ENCODE peak calls at places on chromosomes 2 and 18, in seven cellular contexts. T, D, K, A, R, P and G are unnamed samples.

GRCh38 chr2:18379869-18380268 is 180.6 kb downstream of the RDH14 start:
- DNase-seq in D (no peak), A (no peak), T (no peak), K (no peak), R (no peak), P (no peak), G (no peak)

GRCh38 chr2:54371461-54372065 is 84.6 kb upstream of the SPTBN1 start:
- DNase-seq in D (no peak), P (no peak), T (no peak), R (no peak), K (no peak), A (no peak), G (no peak)

GRCh38 chr2:74373985-74374384 is 6.1 kb downstream of the DCTN1 start:
- DNase-seq in R (no peak), T (no peak), A (no peak), K (no peak), P (no peak), D (no peak), G (no peak)

GRCh38 chr2:101463885-101464653 is 10.8 kb downstream of the RFX8 start:
- DNase-seq in T (peak; percentile 66), D (peak; percentile 20), R (no peak), P (no peak), K (no peak), A (no peak), G (peak; percentile 15)

GRCh38 chr2:44579136-44579836 is 217.5 kb downstream of the CAMKMT start:
- DNase-seq in T (peak; percentile 53), A (no peak), R (no peak), P (peak; percentile 65), K (no peak), D (no peak), G (peak; percentile 72)

GRCh38 chr2:217248312-217248935 is 388.6 kb upstream of the TNP1 start:
- DNase-seq in R (no peak), P (no peak), T (peak; percentile 84), D (no peak), A (peak; percentile 72), K (no peak), G (no peak)

GRCh38 chr18:23885750-23886149 is 128.8 kb upstream of the TTC39C start:
- DNase-seq in P (no peak), K (no peak), R (no peak), D (no peak), T (peak; percentile 32), A (no peak), G (no peak)

GRCh38 chr2:47402805-47403691 is at the start of gene MSH2:
- DNase-seq in K (no peak), T (peak; percentile 90), D (peak; percentile 97), P (peak; percentile 83), A (peak; percentile 92), R (peak; percentile 80), G (peak; percentile 92)

GRCh38 chr2:51597086-51597485 is 565.2 kb upstream of the NRXN1 start:
- DNase-seq in P (no peak), A (no peak), K (no peak), T (no peak), R (no peak), D (no peak), G (no peak)

GRCh38 chr18:2050016-2050415 is 521.3 kb downstream of the METTL4 start:
- DNase-seq in D (no peak), A (no peak), T (peak; percentile 59), R (no peak), P (peak; percentile 63), K (peak; percentile 41), G (peak; percentile 31)

GRCh38 chr2:205593891-205594290 is 88.4 kb upstream of the NRP2 start:
- DNase-seq in R (no peak), K (no peak), D (no peak), A (peak; percentile 25), P (no peak), T (peak; percentile 12), G (no peak)

GRCh38 chr18:48455555-48456478 is 46.6 kb upstream of the ZBTB7C start:
- DNase-seq in P (peak; percentile 90), K (peak; percentile 87), T (peak; percentile 99), D (no peak), A (no peak), R (peak; percentile 83), G (peak; percentile 81)

GRCh38 chr2:98444436-98445166 is at the start of gene INPP4A:
- DNase-seq in T (peak; percentile 59), D (peak; percentile 66), A (peak; percentile 80), P (peak; percentile 25), R (peak; percentile 21), K (no peak), G (peak; percentile 62)

GRCh38 chr2:55048925-55049793 is 1.1 kb downstream of the RTN4 start:
- DNase-seq in T (peak; percentile 75), P (peak; percentile 53), K (no peak), D (peak; percentile 84), A (peak; percentile 88), R (peak; percentile 32), G (peak; percentile 75)

GRCh38 chr2:169511818-169512217 is 2.3 kb downstream of the KLHL41 start:
- DNase-seq in K (no peak), A (no peak), D (no peak), R (no peak), T (no peak), P (no peak), G (no peak)

GRCh38 chr2:128273469-128274081 is 45.1 kb downstream of the HS6ST1 start:
- DNase-seq in R (no peak), K (no peak), A (no peak), P (no peak), T (no peak), D (no peak), G (no peak)

GRCh38 chr2:17578466-17578928 is 38.0 kb downstream of the VSNL1 start:
- DNase-seq in P (peak; percentile 10), T (no peak), K (no peak), A (no peak), R (peak; percentile 35), D (no peak), G (no peak)

GRCh38 chr2:11923935-11924334 is 177.5 kb downstream of the LPIN1 start:
- DNase-seq in K (no peak), R (no peak), A (no peak), T (no peak), D (no peak), P (no peak), G (no peak)

GRCh38 chr2:119782308-119783027 is 22.7 kb downstream of the PTPN4 start:
- DNase-seq in P (no peak), A (no peak), K (no peak), R (no peak), D (no peak), T (peak; percentile 48), G (no peak)

GRCh38 chr2:31666878-31667277 is 86.1 kb upstream of the SRD5A2 start:
- DNase-seq in D (no peak), R (no peak), P (no peak), K (no peak), A (peak; percentile 25), T (no peak), G (no peak)

GRCh38 chr2:363823-364470 is 76.1 kb upstream of the ALKAL2 start:
- DNase-seq in P (no peak), R (no peak), T (no peak), D (no peak), A (no peak), K (no peak), G (no peak)

GRCh38 chr2:69789129-69789528 is 40.3 kb upstream of the GMCL1 start:
- DNase-seq in D (peak; percentile 91), A (no peak), P (no peak), T (peak; percentile 98), R (no peak), K (peak; percentile 91), G (no peak)

GRCh38 chr2:69790601-69790959 is 38.9 kb upstream of the GMCL1 start:
- DNase-seq in A (no peak), K (no peak), D (no peak), R (no peak), T (no peak), P (no peak), G (no peak)

GRCh38 chr2:69791045-69791444 is 38.4 kb upstream of the GMCL1 start:
- DNase-seq in D (no peak), A (no peak), T (no peak), R (no peak), K (no peak), P (no peak), G (no peak)

GRCh38 chr2:69786105-69786504 is 43.4 kb upstream of the GMCL1 start:
- DNase-seq in P (no peak), R (no peak), T (no peak), K (no peak), D (no peak), A (no peak), G (no peak)

GRCh38 chr2:69789762-69790600 is 39.5 kb upstream of the GMCL1 start:
- DNase-seq in A (no peak), D (no peak), K (no peak), P (no peak), T (peak; percentile 66), R (no peak), G (no peak)
- H3K4me3 ChIP-seq in A (peak overlapping the region; percentile 16), D (no peak overlapping the region), K (no peak overlapping the region), P (no peak overlapping the region), T (peak overlapping the region; percentile 19), R (no peak overlapping the region), G (no peak overlapping the region)

GRCh38 chr18:35240664-35241522 is at the start of gene ZNF397:
- DNase-seq in K (peak; percentile 48), A (peak; percentile 99), P (peak; percentile 86), R (peak; percentile 87), D (peak; percentile 94), T (peak; percentile 96), G (peak; percentile 95)
- TF ChIP-seq CTCF in K (no peak), A (no peak), P (no peak), R (no peak), D (no peak), T (no peak), G (no peak)

DNA sequence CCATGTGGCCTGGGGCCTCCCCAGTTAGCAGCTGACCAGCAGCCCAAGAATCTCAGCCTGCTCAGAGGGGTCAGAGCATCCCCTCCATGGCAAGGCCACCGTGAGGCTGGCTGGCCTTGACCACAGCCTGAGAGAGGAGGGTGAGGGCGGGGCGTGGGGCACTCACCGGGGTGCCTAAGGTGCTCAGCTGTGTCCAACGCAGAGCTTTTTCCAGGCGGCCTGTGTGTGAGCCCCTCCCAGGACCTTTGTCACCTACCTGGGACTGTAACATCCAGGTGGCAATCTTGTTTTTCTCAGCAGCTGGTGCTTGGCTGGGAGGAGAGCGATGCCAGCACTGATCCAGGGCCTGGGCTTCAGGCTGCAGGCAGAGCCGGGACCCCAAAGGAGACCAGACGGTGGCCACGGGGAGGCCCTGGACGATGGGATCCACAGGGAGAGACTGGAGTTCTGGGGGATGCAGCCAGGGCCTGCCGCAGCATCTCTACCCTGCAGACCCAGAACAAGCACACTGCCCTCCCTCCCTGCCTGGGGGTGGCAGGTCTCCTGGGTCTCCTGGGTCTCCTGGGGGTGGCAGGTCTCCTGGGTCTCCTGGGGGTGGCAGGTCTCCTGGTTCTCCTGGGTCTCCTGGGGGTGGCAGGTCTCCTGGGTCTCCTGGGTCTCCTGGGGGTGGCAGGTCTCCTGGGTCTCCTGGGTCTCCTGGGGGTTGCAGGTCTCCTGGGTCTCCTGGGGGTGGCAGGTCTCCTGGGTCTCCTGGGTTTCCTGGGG is 12.3 kb downstream of the SNED1 start:
- DNase-seq in K (no peak), P (no peak), T (no peak), D (no peak), A (no peak), R (no peak), G (no peak)
- H3K4me3 ChIP-seq in K (peak overlapping the region; percentile 50), P (no peak overlapping the region), T (peak overlapping the region; percentile 30), D (no peak overlapping the region), A (peak overlapping the region; percentile 53), R (no peak overlapping the region), G (no peak overlapping the region)

DNA sequence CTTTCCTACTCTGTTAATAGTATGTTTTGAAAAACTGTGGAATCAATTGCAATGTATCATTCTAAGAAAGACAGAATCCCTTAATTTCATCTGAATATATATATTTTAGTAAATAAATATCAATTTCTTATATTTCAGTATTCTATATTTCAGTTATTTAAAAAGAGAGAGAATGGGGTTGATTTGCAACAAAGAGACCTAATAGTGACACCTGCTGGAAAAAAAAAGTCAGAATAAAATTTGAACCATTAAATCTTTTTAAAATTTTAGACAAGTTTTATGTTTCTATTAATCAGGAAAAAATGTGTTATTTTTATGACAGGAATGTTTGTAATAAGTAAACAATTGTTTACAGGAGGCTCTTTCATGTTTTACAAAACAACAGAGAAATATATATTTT is 20.7 kb upstream of the CCNT2 start:
- DNase-seq in D (no peak), T (no peak), P (peak; percentile 31), A (no peak), K (no peak), R (peak; percentile 15), G (peak; percentile 25)
- TF ChIP-seq CTCF in D (peak; percentile 55), T (no peak), P (no peak), A (peak; percentile 60), K (peak; percentile 46), R (peak; percentile 43), G (peak; percentile 32)